ENCODE peak calls at places on chromosomes 13 and 19, in nine cellular contexts. X, A, U, H, G, E, W, R and S are unnamed samples.

GRCh38 chr19:6057651-6058365 is 52.5 kb downstream of the RFX2 start:
- DNase-seq in E (no peak), G (no peak), R (no peak), A (no peak), H (no peak), X (no peak), U (no peak), W (no peak), S (no peak)

GRCh38 chr13:25375727-25376358 is 4.1 kb downstream of the ATP8A2 start:
- DNase-seq in W (peak; percentile 54), G (peak; percentile 46), R (peak; percentile 28), A (peak; percentile 49), E (peak; percentile 14), H (peak; percentile 54), X (peak; percentile 76), U (peak; percentile 31), S (peak; percentile 80)

GRCh38 chr13:40388617-40389016 is 277.8 kb downstream of the FOXO1 start:
- DNase-seq in R (peak; percentile 77), W (no peak), G (no peak), U (peak; percentile 3), H (peak; percentile 33), A (no peak), E (no peak), X (no peak), S (no peak)

GRCh38 chr19:33208904-33209843 is 15.0 kb downstream of the LRP3 start:
- DNase-seq in U (no peak), W (no peak), X (peak; percentile 40), R (no peak), H (no peak), E (no peak), G (no peak), A (no peak), S (no peak)

GRCh38 chr13:52361225-52361624 is 44.7 kb downstream of the THSD1 start:
- DNase-seq in G (no peak), R (no peak), W (no peak), X (no peak), H (no peak), E (peak; percentile 64), A (no peak), U (no peak), S (no peak)

GRCh38 chr13:110444226-110444653 is 117.3 kb downstream of the RAB20 start:
- DNase-seq in W (no peak), U (peak; percentile 20), G (no peak), R (peak; percentile 60), A (peak; percentile 49), X (no peak), H (peak; percentile 59), E (peak; percentile 54), S (peak; percentile 67)

GRCh38 chr13:107277911-107278310 is 710.0 kb upstream of the ARGLU1 start:
- DNase-seq in X (no peak), G (no peak), A (no peak), R (no peak), H (no peak), U (peak; percentile 15), E (no peak), W (no peak), S (no peak)

GRCh38 chr13:23292596-23292995 is 111.8 kb downstream of the SGCG start:
- DNase-seq in U (no peak), W (no peak), A (no peak), E (no peak), H (no peak), X (no peak), G (no peak), R (no peak), S (peak; percentile 45)

GRCh38 chr13:114046447-114046846 is 72.6 kb upstream of the C13orf46 start:
- DNase-seq in R (no peak), W (no peak), A (no peak), G (no peak), X (no peak), U (no peak), H (no peak), E (no peak), S (no peak)

GRCh38 chr13:39760521-39760920 is 105.1 kb downstream of the COG6 start:
- DNase-seq in X (no peak), U (no peak), A (no peak), W (no peak), H (no peak), G (no peak), E (no peak), R (no peak), S (no peak)

GRCh38 chr13:90205911-90206310 is 1141.6 kb upstream of the MIR17HG start:
- DNase-seq in W (no peak), R (no peak), H (no peak), A (no peak), X (no peak), G (no peak), U (no peak), E (no peak), S (no peak)

GRCh38 chr13:21674271-21675009 is 3.6 kb downstream of the FGF9 start:
- DNase-seq in E (no peak), U (no peak), G (peak; percentile 39), H (no peak), R (peak; percentile 39), X (peak; percentile 42), A (no peak), W (peak; percentile 77), S (peak; percentile 82)

GRCh38 chr13:94031609-94032008 is 447.9 kb downstream of the DCT start:
- DNase-seq in H (peak; percentile 44), R (no peak), X (no peak), A (no peak), E (no peak), U (peak; percentile 8), G (no peak), W (no peak), S (no peak)

GRCh38 chr19:38543807-38544568 is 73.8 kb downstream of the MAP4K1 start:
- DNase-seq in G (no peak), E (peak; percentile 93), W (no peak), A (peak; percentile 80), H (peak; percentile 88), X (peak; percentile 93), U (peak; percentile 86), R (peak; percentile 83), S (peak; percentile 96)

GRCh38 chr13:21242236-21242635 is 65.8 kb downstream of the MRPL57 start:
- DNase-seq in H (no peak), W (peak; percentile 74), U (no peak), E (no peak), X (peak; percentile 39), G (peak; percentile 18), A (no peak), R (no peak), S (no peak)

GRCh38 chr19:56423985-56424353 is 19.8 kb downstream of the ZNF583 start:
- DNase-seq in E (no peak), X (no peak), G (no peak), H (no peak), A (peak; percentile 4), W (no peak), R (no peak), U (no peak), S (no peak)

GRCh38 chr19:39943586-39943985 is 9.2 kb upstream of the FCGBP start:
- DNase-seq in R (no peak), G (no peak), E (no peak), X (no peak), W (no peak), A (no peak), H (no peak), U (no peak), S (no peak)

GRCh38 chr13:36163303-36163702 is 32.1 kb upstream of the DCLK1 start:
- DNase-seq in H (no peak), U (no peak), E (no peak), R (no peak), W (no peak), X (no peak), A (no peak), G (no peak), S (no peak)
- H3K4me2 ChIP-seq in H (no peak overlapping the region), U (no peak overlapping the region), E (peak overlapping the region; percentile 54), R (no peak overlapping the region), W (no peak overlapping the region), X (peak overlapping the region; percentile 64), A (no peak overlapping the region), G (no peak overlapping the region), S (peak overlapping the region; percentile 51)

GRCh38 chr13:65866138-65866537 is 1364.0 kb downstream of the PCDH9 start:
- DNase-seq in E (no peak), H (no peak), A (no peak), X (no peak), W (no peak), R (no peak), G (no peak), U (no peak), S (no peak)

GRCh38 chr13:65868106-65868505 is 1362.0 kb downstream of the PCDH9 start:
- DNase-seq in U (no peak), G (no peak), R (no peak), A (no peak), W (no peak), H (no peak), X (no peak), E (no peak), S (no peak)

DNA sequence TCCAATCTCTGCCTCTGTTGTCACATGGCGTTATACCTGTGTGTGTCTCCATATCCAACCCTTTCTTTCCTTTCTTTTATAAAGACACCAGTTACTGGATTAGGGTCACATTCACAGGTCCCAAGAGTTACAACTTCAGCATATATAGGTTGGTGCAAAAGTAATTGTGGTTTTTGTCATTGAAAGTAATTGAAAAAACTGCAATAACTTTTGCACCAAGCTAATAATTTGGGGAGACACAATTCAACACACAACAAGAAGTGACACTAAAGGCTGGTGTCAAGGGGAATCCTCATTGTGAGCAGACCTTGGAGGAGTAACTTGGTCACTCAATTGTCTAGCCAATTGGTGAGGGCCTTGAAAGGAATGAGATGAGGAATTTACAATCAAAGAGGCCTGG is 1366.1 kb downstream of the PCDH9 start:
- DNase-seq in H (no peak), E (no peak), W (no peak), R (no peak), X (no peak), G (no peak), U (no peak), A (no peak), S (no peak)
- H2AFZ ChIP-seq in H (no peak overlapping the region), E (no peak overlapping the region), W (no peak overlapping the region), R (no peak overlapping the region), X (no peak overlapping the region), G (no peak overlapping the region), U (no peak overlapping the region), A (no peak overlapping the region), S (no peak overlapping the region)

GRCh38 chr19:10206226-10206873 is 11.6 kb upstream of the DNMT1 start:
- DNase-seq in U (peak; percentile 66), G (no peak), H (no peak), A (peak; percentile 47), W (no peak), R (no peak), E (peak; percentile 50), X (no peak), S (peak; percentile 93)
- H3K4me2 ChIP-seq in U (no peak overlapping the region), G (no peak overlapping the region), H (no peak overlapping the region), A (no peak overlapping the region), W (no peak overlapping the region), R (no peak overlapping the region), E (no peak overlapping the region), X (no peak overlapping the region), S (no peak overlapping the region)

GRCh38 chr13:62336507-62336906 is 920.9 kb upstream of the PCDH20 start:
- DNase-seq in R (no peak), H (no peak), E (no peak), W (no peak), X (peak; percentile 10), U (no peak), G (no peak), A (no peak), S (no peak)

GRCh38 chr13:62331384-62331783 is 915.7 kb upstream of the PCDH20 start:
- DNase-seq in G (no peak), U (no peak), H (no peak), A (no peak), R (no peak), E (no peak), W (no peak), X (no peak), S (no peak)

GRCh38 chr13:62333466-62333865 is 917.8 kb upstream of the PCDH20 start:
- DNase-seq in R (no peak), E (no peak), A (no peak), X (no peak), W (no peak), U (no peak), H (no peak), G (no peak), S (no peak)

GRCh38 chr13:62337109-62337880 is 921.6 kb upstream of the PCDH20 start:
- DNase-seq in R (no peak), W (peak; percentile 63), H (no peak), A (peak; percentile 5), X (peak; percentile 72), E (no peak), U (no peak), G (peak; percentile 26), S (no peak)
- H2AFZ ChIP-seq in R (no peak overlapping the region), W (peak overlapping the region; percentile 88), H (no peak overlapping the region), A (no peak overlapping the region), X (no peak overlapping the region), E (no peak overlapping the region), U (no peak overlapping the region), G (peak overlapping the region; percentile 74), S (no peak overlapping the region)